ENCODE peak calls at places on chromosomes 12 and 14, in four cellular contexts. One of them, this sample, is unnamed.

GRCh38 chr12:82207556-82207955 is 150.6 kb downstream of the CCDC59 start:
- DNase-seq in aorta: no peak
- DNase-seq in activated CD4-positive, alpha-beta T cell treated with anti-CD3 and anti-CD28 coated beads, Interleukin-2, amount 10 ng/mL, durations not matched to agents 7 days and 5 days: no peak
- DNase-seq in NK-92 treated with Interleukin-12 subunit alpha and Interleukin-12 subunit beta, amount 100 ng/mL, for 24 hours: no peak
- DNase-seq in this sample: no peak

GRCh38 chr14:50829472-50830043 is 1.4 kb downstream of the NIN start:
- DNase-seq in NK-92 treated with Interleukin-12 subunit alpha and Interleukin-12 subunit beta, amount 100 ng/mL, for 24 hours: no peak
- DNase-seq in aorta: no peak
- DNase-seq in activated CD4-positive, alpha-beta T cell treated with anti-CD3 and anti-CD28 coated beads, Interleukin-2, amount 10 ng/mL, durations not matched to agents 7 days and 5 days: no peak
- DNase-seq in this sample: no peak

GRCh38 chr14:38078393-38078792 is 129.3 kb upstream of the SSTR1 start:
- DNase-seq in NK-92 treated with Interleukin-12 subunit alpha and Interleukin-12 subunit beta, amount 100 ng/mL, for 24 hours: peak; percentile 28
- DNase-seq in activated CD4-positive, alpha-beta T cell treated with anti-CD3 and anti-CD28 coated beads, Interleukin-2, amount 10 ng/mL, durations not matched to agents 7 days and 5 days: peak; percentile 61
- DNase-seq in aorta: no peak
- DNase-seq in this sample: peak; percentile 21

GRCh38 chr14:41022932-41023331 is 583.7 kb upstream of the LRFN5 start:
- DNase-seq in activated CD4-positive, alpha-beta T cell treated with anti-CD3 and anti-CD28 coated beads, Interleukin-2, amount 10 ng/mL, durations not matched to agents 7 days and 5 days: no peak
- DNase-seq in NK-92 treated with Interleukin-12 subunit alpha and Interleukin-12 subunit beta, amount 100 ng/mL, for 24 hours: no peak
- DNase-seq in aorta: no peak
- DNase-seq in this sample: no peak

GRCh38 chr12:89390802-89391673 is 38.7 kb upstream of the DUSP6 start:
- DNase-seq in aorta: no peak
- DNase-seq in activated CD4-positive, alpha-beta T cell treated with anti-CD3 and anti-CD28 coated beads, Interleukin-2, amount 10 ng/mL, durations not matched to agents 7 days and 5 days: no peak
- DNase-seq in NK-92 treated with Interleukin-12 subunit alpha and Interleukin-12 subunit beta, amount 100 ng/mL, for 24 hours: no peak
- DNase-seq in this sample: no peak

GRCh38 chr12:119870462-119870861 is 6.7 kb downstream of the CIT start:
- DNase-seq in aorta: no peak
- DNase-seq in NK-92 treated with Interleukin-12 subunit alpha and Interleukin-12 subunit beta, amount 100 ng/mL, for 24 hours: no peak
- DNase-seq in activated CD4-positive, alpha-beta T cell treated with anti-CD3 and anti-CD28 coated beads, Interleukin-2, amount 10 ng/mL, durations not matched to agents 7 days and 5 days: no peak
- DNase-seq in this sample: no peak

GRCh38 chr14:51479584-51480305 is 172.0 kb upstream of the FRMD6 start:
- DNase-seq in aorta: no peak
- DNase-seq in NK-92 treated with Interleukin-12 subunit alpha and Interleukin-12 subunit beta, amount 100 ng/mL, for 24 hours: no peak
- DNase-seq in activated CD4-positive, alpha-beta T cell treated with anti-CD3 and anti-CD28 coated beads, Interleukin-2, amount 10 ng/mL, durations not matched to agents 7 days and 5 days: no peak
- DNase-seq in this sample: no peak

GRCh38 chr12:29200586-29200985 is 51.5 kb downstream of the FAR2 start:
- DNase-seq in activated CD4-positive, alpha-beta T cell treated with anti-CD3 and anti-CD28 coated beads, Interleukin-2, amount 10 ng/mL, durations not matched to agents 7 days and 5 days: no peak
- DNase-seq in aorta: no peak
- DNase-seq in NK-92 treated with Interleukin-12 subunit alpha and Interleukin-12 subunit beta, amount 100 ng/mL, for 24 hours: no peak
- DNase-seq in this sample: no peak

GRCh38 chr12:75784591-75784990 is 247.0 kb downstream of the PHLDA1 start:
- DNase-seq in activated CD4-positive, alpha-beta T cell treated with anti-CD3 and anti-CD28 coated beads, Interleukin-2, amount 10 ng/mL, durations not matched to agents 7 days and 5 days: no peak
- DNase-seq in aorta: no peak
- DNase-seq in NK-92 treated with Interleukin-12 subunit alpha and Interleukin-12 subunit beta, amount 100 ng/mL, for 24 hours: peak; percentile 17
- DNase-seq in this sample: peak; percentile 23

GRCh38 chr12:23576372-23576771 is 373.1 kb downstream of the SOX5 start:
- DNase-seq in activated CD4-positive, alpha-beta T cell treated with anti-CD3 and anti-CD28 coated beads, Interleukin-2, amount 10 ng/mL, durations not matched to agents 7 days and 5 days: no peak
- DNase-seq in aorta: no peak
- DNase-seq in NK-92 treated with Interleukin-12 subunit alpha and Interleukin-12 subunit beta, amount 100 ng/mL, for 24 hours: no peak
- DNase-seq in this sample: no peak

GRCh38 chr12:2959194-2959507 is at the start of gene TEAD4:
- DNase-seq in activated CD4-positive, alpha-beta T cell treated with anti-CD3 and anti-CD28 coated beads, Interleukin-2, amount 10 ng/mL, durations not matched to agents 7 days and 5 days: peak; percentile 9
- DNase-seq in NK-92 treated with Interleukin-12 subunit alpha and Interleukin-12 subunit beta, amount 100 ng/mL, for 24 hours: no peak
- DNase-seq in aorta: peak; percentile 93
- DNase-seq in this sample: no peak